ENCODE peak calls at places on chromosomes 7 and 10, in nine cellular contexts. T, F, K, C, R, V, Z, W and M are unnamed samples.

GRCh38 chr7:16936626-16937422 is 55.0 kb upstream of the AGR3 start:
- DNase-seq in T (no peak), F (no peak), K (no peak), C (no peak), R (no peak), V (no peak), Z (no peak), W (no peak), M (no peak)

GRCh38 chr10:101749033-101749432 is 26.9 kb downstream of the FGF8 start:
- DNase-seq in T (no peak), F (no peak), K (no peak), C (no peak), R (no peak), V (no peak), Z (no peak), W (no peak), M (no peak)

GRCh38 chr7:74066626-74067025 is 17.0 kb upstream of the LIMK1 start:
- DNase-seq in T (no peak), F (no peak), K (no peak), C (no peak), R (no peak), V (no peak), Z (no peak), W (peak; percentile 38), M (no peak)

GRCh38 chr10:97849101-97849490 is 547 bp upstream of the GOLGA7B start:
- DNase-seq in T (no peak), F (no peak), K (no peak), C (no peak), R (no peak), V (peak; percentile 75), Z (no peak), W (no peak), M (no peak)

GRCh38 chr7:148261523-148261922 is 329.0 kb upstream of the C7orf33 start:
- DNase-seq in T (no peak), F (no peak), K (no peak), C (no peak), R (no peak), V (no peak), Z (no peak), W (no peak), M (no peak)

GRCh38 chr10:84302223-84302622 is 26.2 kb upstream of the CCSER2 start:
- DNase-seq in T (no peak), F (no peak), K (no peak), C (no peak), R (no peak), V (no peak), Z (no peak), W (no peak), M (no peak)

GRCh38 chr7:47604496-47604890 is 22.6 kb upstream of the TNS3 start:
- DNase-seq in T (no peak), F (no peak), K (no peak), C (no peak), R (no peak), V (no peak), Z (no peak), W (no peak), M (no peak)

GRCh38 chr10:61742812-61743211 is 80.1 kb downstream of the CABCOCO1 start:
- DNase-seq in T (no peak), F (no peak), K (no peak), C (no peak), R (no peak), V (no peak), Z (no peak), W (no peak), M (no peak)

GRCh38 chr7:105648561-105649401 is 67.5 kb upstream of the EFCAB10 start:
- DNase-seq in T (no peak), F (no peak), K (no peak), C (no peak), R (no peak), V (peak; percentile 25), Z (no peak), W (no peak), M (no peak)

GRCh38 chr7:77843194-77843593 is 44.6 kb downstream of the PHTF2 start:
- DNase-seq in T (no peak), F (no peak), K (no peak), C (no peak), R (no peak), V (no peak), Z (no peak), W (no peak), M (no peak)

GRCh38 chr7:116698396-116698795 is 26.4 kb downstream of the MET start:
- DNase-seq in T (no peak), F (no peak), K (no peak), C (peak; percentile 52), R (no peak), V (no peak), Z (no peak), W (no peak), M (no peak)

GRCh38 chr10:48459270-48460147 is 145.4 kb downstream of the ARHGAP22 start:
- DNase-seq in T (no peak), F (no peak), K (peak; percentile 2), C (no peak), R (no peak), V (no peak), Z (no peak), W (no peak), M (no peak)

GRCh38 chr10:33211123-33211878 is 123.2 kb downstream of the NRP1 start:
- DNase-seq in T (no peak), F (peak; percentile 52), K (no peak), C (peak; percentile 82), R (no peak), V (no peak), Z (no peak), W (no peak), M (peak; percentile 85)

GRCh38 chr10:49240946-49241345 is 52.8 kb upstream of the TMEM273 start:
- DNase-seq in T (no peak), F (no peak), K (no peak), C (no peak), R (no peak), V (no peak), Z (no peak), W (peak; percentile 61), M (no peak)

GRCh38 chr10:87765666-87766376 is 52.2 kb downstream of the ATAD1 start:
- DNase-seq in T (no peak), F (no peak), K (no peak), C (no peak), R (no peak), V (no peak), Z (no peak), W (no peak), M (no peak)

GRCh38 chr10:122294511-122295422 is 23.7 kb downstream of the BTBD16 start:
- DNase-seq in T (no peak), F (no peak), K (no peak), C (no peak), R (no peak), V (no peak), Z (no peak), W (no peak), M (no peak)

GRCh38 chr7:115707236-115707635 is 323.3 kb downstream of the TFEC start:
- DNase-seq in T (no peak), F (no peak), K (peak; percentile 4), C (peak; percentile 20), R (no peak), V (peak; percentile 5), Z (no peak), W (no peak), M (no peak)

GRCh38 chr10:93600861-93601773 is at the start of gene RBP4:
- DNase-seq in T (peak; percentile 12), F (peak; percentile 20), K (no peak), C (peak; percentile 28), R (no peak), V (no peak), Z (no peak), W (no peak), M (peak; percentile 4)

DNA sequence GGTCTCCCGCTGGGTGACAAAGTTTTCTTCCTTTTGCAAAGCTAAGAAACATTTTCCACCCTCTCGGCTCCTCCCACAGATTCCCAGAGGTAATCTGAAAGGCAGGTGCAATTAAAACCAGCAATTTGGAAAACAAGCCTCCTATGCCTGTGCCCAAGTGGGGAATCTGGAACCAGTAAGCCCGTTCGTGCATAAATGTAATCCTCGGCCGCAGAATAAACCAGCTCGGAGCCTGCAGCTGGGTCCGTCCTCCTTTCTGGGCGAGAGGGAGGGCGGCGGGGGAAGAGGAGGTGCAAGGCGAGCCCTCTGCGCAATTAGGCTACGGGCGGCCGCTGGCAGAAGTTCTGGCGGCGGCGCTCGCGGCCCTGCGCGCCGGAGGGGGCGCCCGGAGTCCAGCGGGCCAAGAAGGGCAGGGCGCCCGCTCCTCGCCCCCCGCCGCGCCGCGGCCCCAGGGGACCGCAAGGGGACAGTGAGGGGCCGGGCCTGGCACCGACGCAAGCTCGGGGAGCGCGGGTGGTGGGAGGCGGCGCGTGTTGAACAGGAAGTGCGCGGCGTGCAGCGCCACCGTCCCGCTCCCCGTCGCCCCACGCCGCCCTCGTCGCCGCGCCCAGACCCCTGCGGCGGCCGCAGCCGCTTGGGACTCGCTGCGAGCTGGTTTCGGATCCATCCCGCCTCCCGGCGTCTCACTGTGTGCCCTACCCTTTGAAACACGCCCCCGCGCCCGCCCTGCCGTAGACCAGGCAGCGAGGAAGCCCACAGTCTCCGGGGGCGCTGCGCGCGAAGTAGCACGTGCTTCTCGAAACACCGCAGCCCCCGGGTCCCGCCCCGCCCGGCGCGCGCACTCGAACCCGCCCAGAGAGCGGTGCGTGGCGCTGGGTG is at the start of gene PRKAG2:
- DNase-seq in T (peak; percentile 65), F (peak; percentile 73), K (no peak), C (peak; percentile 30), R (peak; percentile 53), V (peak; percentile 28), Z (no peak), W (peak; percentile 84), M (no peak)
- TF ChIP-seq CTCF in T (peak; percentile 14), F (no peak), K (no peak), C (no peak), R (peak; percentile 27), V (no peak), Z (no peak), W (no peak), M (no peak)

DNA sequence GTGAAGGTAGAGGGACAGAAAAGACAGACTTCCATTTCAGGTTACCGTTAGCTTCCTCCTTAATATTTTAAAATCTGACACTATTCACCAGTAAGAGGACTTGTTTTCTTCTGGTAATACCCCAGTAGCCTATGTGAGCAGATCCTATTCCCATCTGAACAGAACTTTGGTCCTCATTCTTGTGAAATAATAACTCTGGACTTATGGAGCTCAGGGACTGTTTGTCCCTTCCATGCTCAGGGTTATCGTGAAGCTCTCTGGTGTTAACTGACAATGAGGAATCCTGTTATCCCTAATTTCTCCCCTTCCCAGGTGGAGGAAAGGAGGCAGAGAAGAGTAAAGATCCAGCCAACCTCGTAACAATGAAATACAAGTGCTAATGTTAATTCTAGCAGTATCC is 47.0 kb upstream of the ANKRD1 start:
- DNase-seq in T (no peak), F (no peak), K (no peak), C (no peak), R (no peak), V (no peak), Z (no peak), W (no peak), M (no peak)
- H3K4me3 ChIP-seq in T (no peak overlapping the region), F (peak overlapping the region; percentile 31), K (no peak overlapping the region), C (no peak overlapping the region), R (no peak overlapping the region), V (no peak overlapping the region), Z (no peak overlapping the region), W (no peak overlapping the region), M (no peak overlapping the region)

GRCh38 chr10:13206546-13207443 is 27.4 kb downstream of the UCMA start:
- DNase-seq in T (no peak), F (no peak), K (no peak), C (peak; percentile 55), R (no peak), V (no peak), Z (no peak), W (no peak), M (peak; percentile 35)
- TF ChIP-seq CTCF in T (peak; percentile 32), F (peak; percentile 48), K (peak; percentile 46), C (peak; percentile 69), R (no peak), V (peak; percentile 50), Z (peak; percentile 53), W (peak; percentile 46), M (peak; percentile 64)

GRCh38 chr10:72242675-72243074 is 26.6 kb upstream of the ASCC1 start:
- DNase-seq in T (peak; percentile 73), F (peak; percentile 50), K (no peak), C (peak; percentile 61), R (no peak), V (no peak), Z (no peak), W (peak; percentile 69), M (no peak)
- H3K4me3 ChIP-seq in T (no peak overlapping the region), F (no peak overlapping the region), K (no peak overlapping the region), C (no peak overlapping the region), R (no peak overlapping the region), V (no peak overlapping the region), Z (no peak overlapping the region), W (no peak overlapping the region), M (no peak overlapping the region)